ENCODE peak calls at places on chromosomes 6 and 20, in eight cellular contexts. One of them, this sample, is unnamed.

GRCh38 chr20:14117768-14118167 is 122.5 kb downstream of the MACROD2 start:
- DNase-seq in pancreas: no peak
- DNase-seq in CD8-positive, alpha-beta T cell: no peak
- DNase-seq in cardiac muscle cell: no peak
- DNase-seq in OCI-LY7: no peak
- DNase-seq in heart left ventricle: no peak
- DNase-seq in adrenal gland: no peak
- DNase-seq in left lung: no peak
- DNase-seq in this sample: no peak

GRCh38 chr6:105779113-105779512 is 307.0 kb upstream of the PRDM1 start:
- DNase-seq in cardiac muscle cell: no peak
- DNase-seq in pancreas: no peak
- DNase-seq in left lung: no peak
- DNase-seq in heart left ventricle: no peak
- DNase-seq in CD8-positive, alpha-beta T cell: no peak
- DNase-seq in OCI-LY7: no peak
- DNase-seq in adrenal gland: no peak
- DNase-seq in this sample: no peak

GRCh38 chr20:38485041-38485440 is 12.4 kb downstream of the RALGAPB start:
- DNase-seq in left lung: no peak
- DNase-seq in heart left ventricle: no peak
- DNase-seq in pancreas: no peak
- DNase-seq in CD8-positive, alpha-beta T cell: no peak
- DNase-seq in OCI-LY7: no peak
- DNase-seq in cardiac muscle cell: no peak
- DNase-seq in adrenal gland: no peak
- DNase-seq in this sample: no peak

GRCh38 chr6:104680539-104680938 is 179.2 kb downstream of the HACE1 start:
- DNase-seq in left lung: no peak
- DNase-seq in CD8-positive, alpha-beta T cell: no peak
- DNase-seq in heart left ventricle: no peak
- DNase-seq in adrenal gland: no peak
- DNase-seq in pancreas: no peak
- DNase-seq in OCI-LY7: no peak
- DNase-seq in cardiac muscle cell: no peak
- DNase-seq in this sample: no peak

GRCh38 chr6:145713746-145714145 is 21.6 kb downstream of the EPM2A start:
- DNase-seq in adrenal gland: no peak
- DNase-seq in cardiac muscle cell: no peak
- DNase-seq in CD8-positive, alpha-beta T cell: no peak
- DNase-seq in OCI-LY7: no peak
- DNase-seq in heart left ventricle: no peak
- DNase-seq in pancreas: no peak
- DNase-seq in left lung: no peak
- DNase-seq in this sample: no peak

GRCh38 chr6:11772109-11772830 is 6.3 kb downstream of the ADTRP start:
- DNase-seq in adrenal gland: no peak
- DNase-seq in heart left ventricle: no peak
- DNase-seq in OCI-LY7: no peak
- DNase-seq in cardiac muscle cell: peak; percentile 86
- DNase-seq in pancreas: no peak
- DNase-seq in left lung: no peak
- DNase-seq in CD8-positive, alpha-beta T cell: no peak
- DNase-seq in this sample: no peak

GRCh38 chr6:158476389-158476788 is 83.5 kb upstream of the TMEM181 start:
- DNase-seq in cardiac muscle cell: no peak
- DNase-seq in CD8-positive, alpha-beta T cell: no peak
- DNase-seq in left lung: no peak
- DNase-seq in pancreas: no peak
- DNase-seq in heart left ventricle: no peak
- DNase-seq in OCI-LY7: no peak
- DNase-seq in adrenal gland: no peak
- DNase-seq in this sample: no peak

GRCh38 chr6:94362061-94362864 is 942.9 kb upstream of the EPHA7 start:
- DNase-seq in OCI-LY7: no peak
- DNase-seq in heart left ventricle: no peak
- DNase-seq in CD8-positive, alpha-beta T cell: no peak
- DNase-seq in cardiac muscle cell: no peak
- DNase-seq in pancreas: peak; percentile 49
- DNase-seq in left lung: no peak
- DNase-seq in adrenal gland: no peak
- DNase-seq in this sample: no peak

GRCh38 chr20:9059931-9060330 is 9.0 kb upstream of the PLCB4 start:
- DNase-seq in left lung: no peak
- DNase-seq in CD8-positive, alpha-beta T cell: no peak
- DNase-seq in pancreas: no peak
- DNase-seq in adrenal gland: no peak
- DNase-seq in heart left ventricle: no peak
- DNase-seq in cardiac muscle cell: no peak
- DNase-seq in OCI-LY7: no peak
- DNase-seq in this sample: no peak

GRCh38 chr20:48679603-48680002 is 148.2 kb downstream of the PREX1 start:
- DNase-seq in heart left ventricle: no peak
- DNase-seq in cardiac muscle cell: no peak
- DNase-seq in left lung: no peak
- DNase-seq in pancreas: no peak
- DNase-seq in OCI-LY7: peak; percentile 69
- DNase-seq in CD8-positive, alpha-beta T cell: no peak
- DNase-seq in adrenal gland: no peak
- DNase-seq in this sample: peak; percentile 31

GRCh38 chr20:61397790-61398189 is 145.7 kb downstream of the CDH4 start:
- DNase-seq in OCI-LY7: no peak
- DNase-seq in left lung: no peak
- DNase-seq in adrenal gland: no peak
- DNase-seq in pancreas: no peak
- DNase-seq in cardiac muscle cell: no peak
- DNase-seq in heart left ventricle: no peak
- DNase-seq in CD8-positive, alpha-beta T cell: no peak
- DNase-seq in this sample: no peak

GRCh38 chr6:85594197-85594930 is 706 bp upstream of the SNX14 start:
- DNase-seq in heart left ventricle: no peak
- DNase-seq in cardiac muscle cell: no peak
- DNase-seq in pancreas: no peak
- DNase-seq in adrenal gland: peak; percentile 55
- DNase-seq in left lung: no peak
- DNase-seq in OCI-LY7: peak; percentile 52
- DNase-seq in CD8-positive, alpha-beta T cell: no peak
- DNase-seq in this sample: no peak

GRCh38 chr6:99148761-99149160 is 200.7 kb downstream of the FAXC start:
- DNase-seq in left lung: no peak
- DNase-seq in adrenal gland: no peak
- DNase-seq in pancreas: no peak
- DNase-seq in OCI-LY7: no peak
- DNase-seq in CD8-positive, alpha-beta T cell: no peak
- DNase-seq in heart left ventricle: no peak
- DNase-seq in cardiac muscle cell: no peak
- DNase-seq in this sample: no peak

GRCh38 chr6:99146716-99147115 is 199.0 kb upstream of the FBXL4 start:
- DNase-seq in adrenal gland: no peak
- DNase-seq in heart left ventricle: no peak
- DNase-seq in cardiac muscle cell: no peak
- DNase-seq in CD8-positive, alpha-beta T cell: no peak
- DNase-seq in left lung: no peak
- DNase-seq in pancreas: no peak
- DNase-seq in OCI-LY7: no peak
- DNase-seq in this sample: no peak

GRCh38 chr6:99151634-99152344 is 197.7 kb downstream of the FAXC start:
- DNase-seq in cardiac muscle cell: peak; percentile 11
- DNase-seq in pancreas: peak; percentile 66
- DNase-seq in CD8-positive, alpha-beta T cell: no peak
- DNase-seq in heart left ventricle: no peak
- DNase-seq in left lung: no peak
- DNase-seq in adrenal gland: peak; percentile 30
- DNase-seq in OCI-LY7: peak; percentile 45
- DNase-seq in this sample: peak; percentile 31

GRCh38 chr6:99145738-99146137 is 198.0 kb upstream of the FBXL4 start:
- DNase-seq in pancreas: no peak
- DNase-seq in OCI-LY7: no peak
- DNase-seq in adrenal gland: no peak
- DNase-seq in heart left ventricle: no peak
- DNase-seq in CD8-positive, alpha-beta T cell: no peak
- DNase-seq in cardiac muscle cell: no peak
- DNase-seq in left lung: no peak
- DNase-seq in this sample: no peak

GRCh38 chr6:99148111-99148510 is 200.4 kb upstream of the FBXL4 start:
- DNase-seq in CD8-positive, alpha-beta T cell: no peak
- DNase-seq in pancreas: no peak
- DNase-seq in OCI-LY7: no peak
- DNase-seq in adrenal gland: no peak
- DNase-seq in left lung: no peak
- DNase-seq in heart left ventricle: no peak
- DNase-seq in cardiac muscle cell: no peak
- DNase-seq in this sample: no peak
- H3K27ac ChIP-seq in CD8-positive, alpha-beta T cell: no peak overlapping the region
- H3K27ac ChIP-seq in pancreas: no peak overlapping the region
- H3K27ac ChIP-seq in OCI-LY7: no peak overlapping the region
- H3K27ac ChIP-seq in adrenal gland: no peak overlapping the region
- H3K27ac ChIP-seq in left lung: no peak overlapping the region
- H3K27ac ChIP-seq in heart left ventricle: no peak overlapping the region
- H3K27ac ChIP-seq in cardiac muscle cell: no peak overlapping the region
- H3K27ac ChIP-seq in this sample: no peak overlapping the region

GRCh38 chr6:63579937-63580703 is 7.8 kb downstream of the LOC128125822 start:
- DNase-seq in pancreas: no peak
- DNase-seq in OCI-LY7: no peak
- DNase-seq in heart left ventricle: no peak
- DNase-seq in cardiac muscle cell: no peak
- DNase-seq in CD8-positive, alpha-beta T cell: no peak
- DNase-seq in adrenal gland: no peak
- DNase-seq in left lung: no peak
- DNase-seq in this sample: no peak
- H3K36me3 ChIP-seq in pancreas: peaks cover 62% of the 10 kb centered on the region
- H3K36me3 ChIP-seq in OCI-LY7: peaks cover 85% of the 10 kb centered on the region
- H3K36me3 ChIP-seq in heart left ventricle: peaks cover 3% of the 10 kb centered on the region
- H3K36me3 ChIP-seq in cardiac muscle cell: peaks cover 56% of the 10 kb centered on the region
- H3K36me3 ChIP-seq in CD8-positive, alpha-beta T cell: peaks cover 27% of the 10 kb centered on the region
- H3K36me3 ChIP-seq in adrenal gland: no peaks in the 10 kb centered on the region
- H3K36me3 ChIP-seq in left lung: peaks cover 12% of the 10 kb centered on the region
- H3K36me3 ChIP-seq in this sample: peaks cover 4% of the 10 kb centered on the region

DNA sequence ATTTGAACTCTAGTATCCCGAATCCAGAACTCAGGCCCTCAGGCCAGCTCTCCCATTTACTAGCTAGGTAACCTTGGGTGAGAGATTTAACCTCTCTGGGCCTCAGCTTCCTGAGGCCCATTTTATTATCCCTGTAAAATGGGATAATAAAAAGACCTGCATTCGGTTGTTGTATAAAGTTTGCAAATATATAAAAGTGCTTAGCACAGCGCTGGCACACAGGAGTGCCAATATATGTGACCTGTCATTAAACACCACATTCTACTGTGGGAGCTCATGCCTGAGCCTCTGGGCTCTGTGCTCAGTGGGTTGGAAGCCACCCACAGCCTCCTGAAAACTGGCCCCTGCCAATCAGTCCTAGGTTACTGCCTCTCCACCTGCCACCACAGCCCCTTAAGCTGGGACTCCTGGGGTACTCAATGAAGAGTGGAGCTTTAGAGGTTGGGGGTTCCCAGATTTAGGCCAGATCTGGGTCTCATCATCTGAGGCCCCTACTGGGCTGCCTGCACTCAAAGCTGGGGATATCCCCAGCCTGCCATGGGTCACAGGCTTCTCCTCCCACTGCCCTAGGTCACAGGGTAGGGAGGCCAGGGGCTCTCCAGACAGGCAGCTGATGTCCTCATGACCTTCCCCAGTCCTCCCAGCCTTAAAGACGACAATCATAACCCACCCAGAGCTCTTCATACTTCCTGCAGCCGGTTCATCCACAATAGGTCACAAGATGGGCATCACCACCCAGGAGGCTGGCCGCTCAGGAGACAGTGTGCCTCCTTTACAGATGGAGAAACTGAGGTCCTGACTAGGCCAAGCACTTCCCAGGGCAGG is 15.4 kb downstream of the TFEB start:
- DNase-seq in pancreas: no peak
- DNase-seq in OCI-LY7: no peak
- DNase-seq in heart left ventricle: no peak
- DNase-seq in cardiac muscle cell: no peak
- DNase-seq in left lung: peak; percentile 28
- DNase-seq in adrenal gland: no peak
- DNase-seq in CD8-positive, alpha-beta T cell: no peak
- DNase-seq in this sample: no peak
- H3K27ac ChIP-seq in pancreas: no peak overlapping the region
- H3K27ac ChIP-seq in OCI-LY7: peak overlapping the region; percentile 32
- H3K27ac ChIP-seq in heart left ventricle: no peak overlapping the region
- H3K27ac ChIP-seq in cardiac muscle cell: peak overlapping the region; percentile 33
- H3K27ac ChIP-seq in left lung: no peak overlapping the region
- H3K27ac ChIP-seq in adrenal gland: no peak overlapping the region
- H3K27ac ChIP-seq in CD8-positive, alpha-beta T cell: no peak overlapping the region
- H3K27ac ChIP-seq in this sample: no peak overlapping the region

GRCh38 chr6:63883597-63883996 is 248.0 kb downstream of the PHF3 start:
- DNase-seq in adrenal gland: no peak
- DNase-seq in cardiac muscle cell: no peak
- DNase-seq in CD8-positive, alpha-beta T cell: no peak
- DNase-seq in OCI-LY7: no peak
- DNase-seq in heart left ventricle: no peak
- DNase-seq in left lung: no peak
- DNase-seq in pancreas: no peak
- DNase-seq in this sample: no peak

GRCh38 chr6:63887011-63887751 is 251.6 kb downstream of the PHF3 start:
- DNase-seq in left lung: no peak
- DNase-seq in CD8-positive, alpha-beta T cell: no peak
- DNase-seq in OCI-LY7: no peak
- DNase-seq in heart left ventricle: no peak
- DNase-seq in cardiac muscle cell: no peak
- DNase-seq in pancreas: no peak
- DNase-seq in adrenal gland: no peak
- DNase-seq in this sample: no peak

GRCh38 chr6:63882208-63882607 is 246.6 kb downstream of the PHF3 start:
- DNase-seq in OCI-LY7: peak; percentile 3
- DNase-seq in left lung: no peak
- DNase-seq in adrenal gland: no peak
- DNase-seq in pancreas: no peak
- DNase-seq in cardiac muscle cell: peak; percentile 6
- DNase-seq in CD8-positive, alpha-beta T cell: no peak
- DNase-seq in heart left ventricle: no peak
- DNase-seq in this sample: no peak

DNA sequence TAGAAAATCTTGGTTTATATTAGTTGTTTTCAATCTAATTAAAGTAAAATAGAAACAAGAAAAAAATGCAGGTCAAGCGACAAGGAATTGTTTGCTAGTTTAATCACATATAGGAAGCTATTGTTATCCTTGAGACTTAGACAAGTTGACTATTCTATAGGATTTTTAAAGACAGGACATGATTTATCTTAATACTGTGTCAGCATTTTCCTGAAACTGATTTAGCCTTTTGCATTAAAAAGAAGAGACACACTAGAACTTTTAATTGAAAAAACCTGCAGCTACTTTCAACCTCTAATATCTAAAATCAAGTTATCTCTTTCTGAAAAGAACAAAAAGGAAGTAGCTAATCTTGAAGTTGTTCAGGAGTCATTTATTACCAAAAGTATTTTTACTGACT is 246.2 kb downstream of the PHF3 start:
- DNase-seq in adrenal gland: no peak
- DNase-seq in heart left ventricle: no peak
- DNase-seq in CD8-positive, alpha-beta T cell: no peak
- DNase-seq in pancreas: no peak
- DNase-seq in left lung: no peak
- DNase-seq in OCI-LY7: no peak
- DNase-seq in cardiac muscle cell: no peak
- DNase-seq in this sample: no peak
- H3K36me3 ChIP-seq in adrenal gland: no peaks in the 10 kb centered on the region
- H3K36me3 ChIP-seq in heart left ventricle: no peaks in the 10 kb centered on the region
- H3K36me3 ChIP-seq in CD8-positive, alpha-beta T cell: no peaks in the 10 kb centered on the region
- H3K36me3 ChIP-seq in pancreas: no peaks in the 10 kb centered on the region
- H3K36me3 ChIP-seq in left lung: no peaks in the 10 kb centered on the region
- H3K36me3 ChIP-seq in OCI-LY7: no peaks in the 10 kb centered on the region
- H3K36me3 ChIP-seq in cardiac muscle cell: no peaks in the 10 kb centered on the region
- H3K36me3 ChIP-seq in this sample: no peaks in the 10 kb centered on the region

This sample was measured in iPS DF 6.9.